ENCODE peak calls at places on chromosomes 6 and 20, in nine cellular contexts. B is lung, V is A549, Y is pancreas, M is fibroblast of lung, E is heart left ventricle, R is breast epithelium, A is mucosa of descending colon, C is osteoblast. L is an unnamed sample.

GRCh38 chr20:48897298-48898044 is 24.0 kb upstream of the ARFGEF2 start:
- DNase-seq in B (no peak), V (peak), Y (no peak), M (peak), E (no peak), R (no peak), A (no peak), C (peak), L (no peak)

GRCh38 chr6:134352786-134353480 is 35.0 kb upstream of the SGK1 start:
- DNase-seq in B (no peak), V (no peak), Y (no peak), M (peak), E (no peak), R (no peak), A (no peak), C (peak), L (no peak)

GRCh38 chr6:27188206-27188884 is 59.2 kb upstream of the PRSS16 start:
- DNase-seq in B (peak), V (peak), Y (peak), M (peak), E (no peak), R (no peak), A (no peak), C (peak), L (peak)

GRCh38 chr20:24497851-24498250 is 28.4 kb downstream of the SYNDIG1 start:
- DNase-seq in B (no peak), V (no peak), Y (peak), M (peak), E (no peak), R (no peak), A (no peak), C (no peak), L (no peak)

GRCh38 chr6:134707342-134707982 is 242.4 kb downstream of the ALDH8A1 start:
- DNase-seq in B (peak), V (peak), Y (peak), M (no peak), E (no peak), R (no peak), A (no peak), C (no peak), L (no peak)

GRCh38 chr6:87808005-87808757 is 106.1 kb upstream of the AKIRIN2 start:
- DNase-seq in B (no peak), V (no peak), Y (no peak), M (no peak), E (no peak), R (no peak), A (no peak), C (peak), L (no peak)

GRCh38 chr6:96059586-96059985 is 43.8 kb downstream of the FUT9 start:
- DNase-seq in B (no peak), V (no peak), Y (no peak), M (no peak), E (no peak), R (no peak), A (no peak), C (no peak), L (no peak)

GRCh38 chr6:56356431-56356830 is 109.1 kb upstream of the COL21A1 start:
- DNase-seq in B (no peak), V (no peak), Y (no peak), M (peak), E (no peak), R (no peak), A (no peak), C (peak), L (no peak)

GRCh38 chr20:63265891-63266515 is 6.6 kb upstream of the ARFGAP1 start:
- DNase-seq in B (no peak), V (no peak), Y (no peak), M (peak), E (no peak), R (no peak), A (no peak), C (no peak), L (no peak)

GRCh38 chr6:129875610-129876515 is 14.7 kb upstream of the TMEM244 start:
- DNase-seq in B (no peak), V (no peak), Y (no peak), M (peak), E (no peak), R (no peak), A (no peak), C (no peak), L (peak)

GRCh38 chr20:62792182-62792939 is 3.9 kb upstream of the MRGBP start:
- DNase-seq in B (no peak), V (no peak), Y (no peak), M (no peak), E (no peak), R (no peak), A (no peak), C (no peak), L (no peak)

GRCh38 chr6:34346175-34347119 is 46.0 kb downstream of the NUDT3 start:
- DNase-seq in B (no peak), V (no peak), Y (no peak), M (no peak), E (no peak), R (no peak), A (no peak), C (no peak), L (no peak)

GRCh38 chr6:130971504-130971903 is 91.5 kb downstream of the EPB41L2 start:
- DNase-seq in B (no peak), V (no peak), Y (no peak), M (no peak), E (no peak), R (no peak), A (no peak), C (no peak), L (no peak)

GRCh38 chr20:13205402-13205801 is 15.7 kb upstream of the ISM1 start:
- DNase-seq in B (no peak), V (no peak), Y (no peak), M (no peak), E (no peak), R (no peak), A (no peak), C (no peak), L (no peak)

GRCh38 chr6:121944361-121944760 is 455.1 kb upstream of the HSF2 start:
- DNase-seq in B (no peak), V (no peak), Y (no peak), M (no peak), E (no peak), R (no peak), A (no peak), C (no peak), L (no peak)

GRCh38 chr6:166902211-166902755 is 54.1 kb downstream of the RNASET2 start:
- DNase-seq in B (no peak), V (no peak), Y (no peak), M (no peak), E (no peak), R (no peak), A (no peak), C (no peak), L (no peak)

GRCh38 chr6:32116674-32117073 is 7.5 kb upstream of the TNXB start:
- DNase-seq in B (no peak), V (no peak), Y (no peak), M (no peak), E (no peak), R (no peak), A (no peak), C (no peak), L (no peak)

GRCh38 chr6:117547688-117548621 is 54.4 kb downstream of the GOPC start:
- DNase-seq in B (no peak), V (no peak), Y (peak), M (peak), E (peak), R (no peak), A (peak), C (peak), L (no peak)

GRCh38 chr6:130033999-130034814 is 15.8 kb downstream of the L3MBTL3 start:
- DNase-seq in B (no peak), V (no peak), Y (no peak), M (peak), E (no peak), R (no peak), A (no peak), C (peak), L (no peak)

GRCh38 chr6:157035576-157035975 is 258.4 kb downstream of the ARID1B start:
- DNase-seq in B (no peak), V (no peak), Y (no peak), M (no peak), E (no peak), R (no peak), A (no peak), C (no peak), L (no peak)

GRCh38 chr6:134466751-134467525 is 149.0 kb upstream of the SGK1 start:
- DNase-seq in B (no peak), V (peak), Y (no peak), M (no peak), E (no peak), R (no peak), A (no peak), C (no peak), L (no peak)

GRCh38 chr20:19588731-19589130 is 169.3 kb upstream of the RIN2 start:
- DNase-seq in B (no peak), V (no peak), Y (no peak), M (no peak), E (no peak), R (no peak), A (no peak), C (no peak), L (no peak)

GRCh38 chr6:15602144-15602543 is 60.7 kb downstream of the DTNBP1 start:
- DNase-seq in B (no peak), V (no peak), Y (no peak), M (no peak), E (no peak), R (no peak), A (no peak), C (no peak), L (no peak)

GRCh38 chr6:129748901-129749748 is 39.1 kb upstream of the ARHGAP18 start:
- DNase-seq in B (no peak), V (no peak), Y (no peak), M (peak), E (no peak), R (no peak), A (no peak), C (no peak), L (no peak)

GRCh38 chr6:43413002-43413401 is 14.3 kb upstream of the ABCC10 start:
- DNase-seq in B (no peak), V (no peak), Y (no peak), M (no peak), E (no peak), R (no peak), A (no peak), C (no peak), L (no peak)

GRCh38 chr6:156807028-156807427 is 29.9 kb downstream of the ARID1B start:
- DNase-seq in B (no peak), V (no peak), Y (no peak), M (no peak), E (no peak), R (no peak), A (no peak), C (no peak), L (no peak)

GRCh38 chr20:31922181-31922580 is 29.7 kb downstream of the PDRG1 start:
- DNase-seq in B (no peak), V (no peak), Y (no peak), M (no peak), E (no peak), R (no peak), A (no peak), C (no peak), L (no peak)

GRCh38 chr6:90157441-90157840 is 139.2 kb downstream of the BACH2 start:
- DNase-seq in B (no peak), V (no peak), Y (no peak), M (no peak), E (no peak), R (no peak), A (no peak), C (no peak), L (no peak)

GRCh38 chr6:43771210-43771857 is 1.3 kb downstream of the VEGFA start:
- DNase-seq in B (peak), V (peak), Y (peak), M (no peak), E (peak), R (peak), A (peak), C (peak), L (no peak)

GRCh38 chr6:100490065-100490464 is 25.3 kb upstream of the SIM1 start:
- DNase-seq in B (no peak), V (no peak), Y (no peak), M (no peak), E (no peak), R (no peak), A (no peak), C (no peak), L (no peak)

GRCh38 chr20:43994486-43995100 is 79.9 kb downstream of the TOX2 start:
- DNase-seq in B (no peak), V (no peak), Y (no peak), M (no peak), E (no peak), R (no peak), A (no peak), C (no peak), L (no peak)

GRCh38 chr20:23224806-23225205 is 125.8 kb upstream of the NXT1 start:
- DNase-seq in B (no peak), V (no peak), Y (no peak), M (no peak), E (no peak), R (no peak), A (no peak), C (no peak), L (no peak)
- H3K4me3 ChIP-seq in B (no peak), V (no peak), Y (no peak), M (no peak), E (no peak), R (no peak), A (no peak), C (peak), L (no peak)

DNA sequence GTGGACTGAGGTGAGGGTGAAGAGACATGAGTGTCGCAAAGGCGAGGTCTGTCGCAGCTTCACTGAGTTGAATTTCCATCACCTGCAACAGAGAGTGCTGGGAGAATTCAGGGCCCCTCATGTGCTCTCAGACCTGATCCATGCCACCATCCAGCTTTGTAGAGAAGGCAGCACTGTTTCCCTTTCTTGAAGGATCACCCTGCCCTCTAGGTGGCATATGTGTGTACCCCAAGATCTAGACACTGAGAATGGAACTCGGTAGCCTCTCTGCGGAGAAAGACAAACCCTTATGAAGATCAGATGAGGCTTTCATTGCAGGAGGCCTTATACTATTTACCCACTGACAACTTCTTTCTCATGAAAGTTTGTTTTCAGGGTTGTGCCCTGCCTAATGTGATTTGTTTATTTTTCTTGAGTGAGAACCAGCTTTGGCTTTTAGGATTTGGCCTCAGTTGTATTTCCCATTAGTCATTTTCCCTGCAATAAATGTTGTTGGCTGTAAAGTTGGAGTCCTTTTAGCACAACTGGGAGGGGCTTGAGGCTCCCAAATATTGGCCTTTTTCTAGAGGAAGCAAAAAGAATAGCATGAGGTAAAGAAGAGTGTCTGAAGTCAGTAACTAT is 811.3 kb downstream of the DHX35 start:
- DNase-seq in B (no peak), V (no peak), Y (no peak), M (peak), E (no peak), R (no peak), A (no peak), C (no peak), L (no peak)
- TF ChIP-seq CTCF in B (no peak), V (no peak), Y (no peak), M (no peak), E (no peak), R (no peak), A (no peak), C (no peak), L (peak)

GRCh38 chr20:59004763-59005522 is 2.1 kb downstream of the CTSZ start:
- DNase-seq in B (peak), V (no peak), Y (peak), M (no peak), E (peak), R (peak), A (peak), C (peak), L (peak)

GRCh38 chr20:59006167-59006863 is 739 bp downstream of the CTSZ start:
- DNase-seq in B (no peak), V (no peak), Y (no peak), M (no peak), E (no peak), R (peak), A (peak), C (peak), L (no peak)

GRCh38 chr20:59006864-59007757 is at the start of gene CTSZ:
- DNase-seq in B (peak), V (peak), Y (peak), M (peak), E (peak), R (peak), A (peak), C (peak), L (no peak)

GRCh38 chr20:59004493-59004762 is 2.6 kb downstream of the CTSZ start:
- DNase-seq in B (no peak), V (no peak), Y (peak), M (no peak), E (peak), R (peak), A (peak), C (peak), L (no peak)

GRCh38 chr20:59005523-59006166 is 1.4 kb downstream of the CTSZ start:
- DNase-seq in B (no peak), V (no peak), Y (no peak), M (no peak), E (no peak), R (no peak), A (no peak), C (peak), L (no peak)
- H3K4me3 ChIP-seq in B (peak), V (peak), Y (peak), M (no peak), E (peak), R (peak), A (peak), C (peak), L (peak)

GRCh38 chr6:116316772-116317467 is 37.2 kb upstream of the TSPYL1 start:
- DNase-seq in B (no peak), V (no peak), Y (no peak), M (no peak), E (peak), R (no peak), A (no peak), C (peak), L (no peak)
- TF ChIP-seq CTCF in B (no peak), V (no peak), Y (no peak), M (no peak), E (no peak), R (no peak), A (no peak), C (no peak), L (no peak)

GRCh38 chr20:36835453-36836198 is 40.3 kb upstream of the TLDC2 start:
- DNase-seq in B (peak), V (peak), Y (peak), M (peak), E (peak), R (peak), A (peak), C (peak), L (peak)
- H3K4me3 ChIP-seq in B (no peak), V (peak), Y (no peak), M (no peak), E (no peak), R (no peak), A (no peak), C (peak), L (peak)

DNA sequence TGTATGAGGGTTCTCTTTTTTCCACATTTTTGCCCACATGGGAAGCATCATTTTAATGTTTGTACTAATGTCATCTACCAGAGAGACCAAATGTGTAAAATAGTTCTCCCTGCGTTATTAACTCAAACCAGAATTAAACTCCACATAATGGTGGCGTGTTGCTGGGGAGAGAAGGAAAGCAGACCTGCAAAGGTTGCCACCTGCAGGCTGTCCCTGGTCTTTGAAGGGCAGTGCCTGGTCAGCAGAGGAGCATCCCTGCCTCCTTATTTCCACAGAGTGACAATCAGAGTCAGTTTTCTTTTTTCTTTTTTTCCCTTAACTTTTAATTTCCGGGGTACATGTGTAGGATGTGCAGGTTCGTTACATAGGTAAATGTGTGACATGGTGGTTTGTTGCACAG is 214.5 kb downstream of the TBX18 start:
- DNase-seq in B (no peak), V (no peak), Y (no peak), M (no peak), E (no peak), R (no peak), A (no peak), C (no peak), L (no peak)
- TF ChIP-seq CTCF in B (no peak), V (no peak), Y (no peak), M (no peak), E (no peak), R (no peak), A (no peak), C (peak), L (no peak)